ENCODE peak calls at places on chromosomes 3 and 15, in ten cellular contexts. D is psoas muscle, G is NCI-H2081, W is left kidney, L is right cardiac atrium, Q is breast epithelium, T is amniotic epithelial cell, N is EL, M is SK-N-DZ, V is H7. S is an unnamed sample.

GRCh38 chr3:173098959-173099358 is 42.1 kb downstream of the SPATA16 start:
- DNase-seq in V (no peak), N (no peak), G (no peak), M (no peak), T (no peak), D (no peak), W (no peak), L (no peak), Q (no peak), S (no peak)

GRCh38 chr3:147200545-147200944 is 205.8 kb downstream of the ZIC4 start:
- DNase-seq in T (no peak), M (no peak), V (no peak), W (no peak), L (no peak), G (no peak), N (peak; percentile 54), Q (no peak), D (no peak), S (no peak)

GRCh38 chr3:56702487-56703315 is 19.6 kb upstream of the TASOR start:
- DNase-seq in L (no peak), N (peak; percentile 67), G (peak; percentile 41), W (peak; percentile 78), T (peak; percentile 77), M (peak; percentile 58), Q (no peak), V (peak; percentile 48), D (no peak), S (no peak)

GRCh38 chr3:49930922-49931321 is 1.3 kb upstream of the MON1A start:
- DNase-seq in M (peak; percentile 41), W (peak; percentile 83), Q (no peak), N (peak; percentile 29), V (peak; percentile 85), L (no peak), D (no peak), T (no peak), G (no peak), S (no peak)

GRCh38 chr15:29854413-29854812 is 32.1 kb upstream of the TJP1 start:
- DNase-seq in V (no peak), Q (no peak), N (peak; percentile 78), T (no peak), W (no peak), L (no peak), D (no peak), M (no peak), G (no peak), S (no peak)

GRCh38 chr3:481680-482079 is 285.1 kb downstream of the CHL1 start:
- DNase-seq in T (no peak), W (peak; percentile 30), G (no peak), M (no peak), D (no peak), L (no peak), N (no peak), Q (no peak), V (peak; percentile 39), S (no peak)

GRCh38 chr3:149058602-149059001 is 27.7 kb downstream of the HLTF start:
- DNase-seq in L (no peak), N (no peak), W (no peak), V (no peak), Q (no peak), D (no peak), M (no peak), G (no peak), T (no peak), S (no peak)

GRCh38 chr3:127676921-127677351 is 4.2 kb downstream of the ABTB1 start:
- DNase-seq in G (no peak), N (no peak), D (no peak), M (no peak), T (no peak), W (no peak), L (no peak), Q (peak; percentile 47), V (no peak), S (peak; percentile 67)

GRCh38 chr15:81887913-81888312 is 157.9 kb downstream of the MEX3B start:
- DNase-seq in W (no peak), D (no peak), N (peak; percentile 80), V (no peak), T (peak; percentile 2), G (no peak), M (no peak), Q (no peak), L (no peak), S (no peak)

GRCh38 chr15:48582472-48583235 is 62.9 kb downstream of the FBN1 start:
- DNase-seq in T (peak; percentile 91), G (no peak), Q (no peak), W (peak; percentile 22), N (peak; percentile 53), D (no peak), L (peak; percentile 32), M (no peak), V (no peak), S (no peak)

GRCh38 chr15:42079401-42079908 is 14.9 kb downstream of the PLA2G4D start:
- DNase-seq in D (no peak), Q (peak; percentile 43), M (no peak), V (peak; percentile 54), W (no peak), T (no peak), G (no peak), N (no peak), L (no peak), S (no peak)

GRCh38 chr15:68808770-68809169 is 11.9 kb downstream of the ANP32A start:
- DNase-seq in M (no peak), V (no peak), L (no peak), W (no peak), N (no peak), Q (no peak), G (no peak), T (no peak), D (no peak), S (no peak)

GRCh38 chr3:9747267-9747666 is 2.5 kb upstream of the OGG1 start:
- DNase-seq in M (no peak), Q (no peak), G (no peak), N (peak; percentile 54), D (no peak), V (no peak), W (no peak), T (peak; percentile 66), L (no peak), S (no peak)